ENCODE peak calls at places on chromosomes 4 and X, in five cellular contexts. Y, U, Q, N and I are unnamed samples.

GRCh38 chrX:107562482-107562881 is 65.8 kb upstream of the PRPS1 start:
- DNase-seq in Y (no peak), U (peak), Q (peak), N (peak), I (no peak)

GRCh38 chrX:130343411-130343810 is 3.7 kb downstream of the SLC25A14 start:
- DNase-seq in Y (no peak), U (peak), Q (peak), N (peak), I (no peak)

GRCh38 chr4:76716020-76716419 is 181.9 kb downstream of the SOWAHB start:
- DNase-seq in Y (no peak), U (no peak), Q (no peak), N (no peak), I (no peak)

GRCh38 chr4:123449362-123449761 is 52.8 kb downstream of the SPRY1 start:
- DNase-seq in Y (no peak), U (peak), Q (no peak), N (peak), I (no peak)

GRCh38 chr4:80261989-80262600 is 4.4 kb upstream of the FGF5 start:
- DNase-seq in Y (no peak), U (no peak), Q (no peak), N (no peak), I (no peak)

GRCh38 chr4:13859423-13859822 is 231.9 kb upstream of the BOD1L1 start:
- DNase-seq in Y (no peak), U (no peak), Q (no peak), N (no peak), I (no peak)

GRCh38 chr4:152668338-152668964 is 11.3 kb downstream of the TMEM154 start:
- DNase-seq in Y (no peak), U (no peak), Q (no peak), N (no peak), I (no peak)

GRCh38 chr4:7581477-7581876 is 146.7 kb upstream of the PSAPL1 start:
- DNase-seq in Y (peak), U (peak), Q (peak), N (peak), I (peak)

GRCh38 chr4:142817442-142817841 is 28.7 kb downstream of the INPP4B start:
- DNase-seq in Y (no peak), U (peak), Q (peak), N (peak), I (no peak)

GRCh38 chr4:24557036-24558022 is 27.0 kb downstream of the DHX15 start:
- DNase-seq in Y (no peak), U (peak), Q (peak), N (no peak), I (no peak)

GRCh38 chr4:113397114-113397701 is 347.8 kb downstream of the ANK2 start:
- DNase-seq in Y (no peak), U (peak), Q (peak), N (no peak), I (no peak)

GRCh38 chr4:121952290-121952689 is 430 bp upstream of the TRPC3 start:
- DNase-seq in Y (no peak), U (no peak), Q (no peak), N (no peak), I (no peak)

GRCh38 chr4:180618396-180618795 is 1624.8 kb upstream of the TENM3 start:
- DNase-seq in Y (no peak), U (no peak), Q (peak), N (no peak), I (no peak)

GRCh38 chr4:188201851-188202250 is 62.6 kb downstream of the TRIML1 start:
- DNase-seq in Y (no peak), U (peak), Q (no peak), N (no peak), I (no peak)

GRCh38 chr4:150952167-150952845 is 62.8 kb downstream of the LRBA start:
- DNase-seq in Y (no peak), U (no peak), Q (no peak), N (no peak), I (no peak)

GRCh38 chr4:33625762-33626161 is 2618.6 kb downstream of the ARAP2 start:
- DNase-seq in Y (no peak), U (no peak), Q (no peak), N (peak), I (no peak)

GRCh38 chr4:114400531-114400930 is 198.1 kb upstream of the UGT8 start:
- DNase-seq in Y (no peak), U (no peak), Q (no peak), N (no peak), I (no peak)

GRCh38 chrX:96436105-96436504 is 248.5 kb upstream of the DIAPH2 start:
- DNase-seq in Y (no peak), U (peak), Q (peak), N (no peak), I (no peak)

GRCh38 chr4:13313856-13314255 is 170.3 kb downstream of the RAB28 start:
- DNase-seq in Y (no peak), U (no peak), Q (no peak), N (no peak), I (no peak)

GRCh38 chr4:173837517-173837916 is 307.5 kb upstream of the HAND2 start:
- DNase-seq in Y (no peak), U (no peak), Q (no peak), N (no peak), I (no peak)

GRCh38 chr4:173829565-173829964 is 299.5 kb upstream of the HAND2 start:
- DNase-seq in Y (no peak), U (no peak), Q (no peak), N (no peak), I (no peak)

GRCh38 chr4:173835863-173836262 is 305.8 kb upstream of the HAND2 start:
- DNase-seq in Y (no peak), U (peak), Q (peak), N (peak), I (peak)

DNA sequence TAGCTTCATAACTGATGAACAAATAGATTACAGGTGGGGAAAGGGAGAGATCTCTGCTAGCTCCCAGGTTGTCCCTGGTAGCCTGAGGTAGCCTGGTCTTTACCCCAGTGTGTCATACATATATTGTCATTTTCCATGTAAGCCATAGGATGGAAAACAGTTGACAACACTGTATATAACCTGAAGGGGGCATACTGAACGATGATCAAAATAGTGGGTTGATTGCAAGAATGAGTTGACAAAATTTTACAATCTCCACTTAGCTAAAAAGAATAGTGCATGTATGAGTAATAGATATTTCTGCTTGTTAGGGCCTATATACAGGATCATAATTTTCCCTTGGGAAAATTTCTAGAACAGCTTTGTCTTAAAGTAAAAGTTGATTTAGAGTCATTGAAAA is 304.1 kb upstream of the HAND2 start:
- DNase-seq in Y (no peak), U (peak), Q (peak), N (peak), I (no peak)
- H3K4me3 ChIP-seq in Y (no peak), U (no peak), Q (no peak), N (no peak), I (no peak)

DNA sequence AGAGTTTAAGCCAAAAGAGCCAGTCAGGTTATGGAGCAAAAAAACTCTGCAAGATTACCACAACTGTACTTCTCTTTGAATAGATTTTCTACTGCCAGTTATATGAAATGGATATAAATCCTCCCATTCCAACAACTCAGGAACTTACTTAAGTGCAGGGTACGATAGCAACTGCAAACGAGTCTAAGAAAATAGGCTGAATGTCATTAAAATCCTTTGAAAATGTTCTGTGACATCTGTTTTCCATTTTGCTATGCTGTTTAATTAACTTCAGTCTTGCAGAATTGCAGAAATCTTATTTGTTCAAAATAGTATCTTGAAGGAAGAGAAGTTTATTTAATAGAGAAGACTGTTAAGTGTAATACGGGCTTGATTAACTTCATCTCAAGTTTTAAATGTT is 243.8 kb downstream of the PALLD start:
- DNase-seq in Y (no peak), U (no peak), Q (no peak), N (no peak), I (no peak)
- H2BK5ac ChIP-seq in Y (no peak), U (no peak), Q (no peak), N (no peak), I (no peak)

GRCh38 chr4:128848461-128848860 is 39.0 kb downstream of the JADE1 start:
- DNase-seq in Y (no peak), U (no peak), Q (no peak), N (no peak), I (no peak)
- H2BK15ac ChIP-seq in Y (no peak), U (no peak), Q (no peak), N (no peak), I (no peak)

GRCh38 chrX:101744085-101744484 is 84.4 kb upstream of the ARMCX2 start:
- DNase-seq in Y (no peak), U (no peak), Q (no peak), N (no peak), I (no peak)
- H3K4me3 ChIP-seq in Y (no peak), U (no peak), Q (no peak), N (no peak), I (no peak)

GRCh38 chr4:1721003-1721665 is at the start of the genes TACC3 and TMEM129:
- DNase-seq in Y (peak), U (peak), Q (peak), N (peak), I (peak)
- H2BK5ac ChIP-seq in Y (peak), U (peak), Q (peak), N (no peak), I (peak)

DNA sequence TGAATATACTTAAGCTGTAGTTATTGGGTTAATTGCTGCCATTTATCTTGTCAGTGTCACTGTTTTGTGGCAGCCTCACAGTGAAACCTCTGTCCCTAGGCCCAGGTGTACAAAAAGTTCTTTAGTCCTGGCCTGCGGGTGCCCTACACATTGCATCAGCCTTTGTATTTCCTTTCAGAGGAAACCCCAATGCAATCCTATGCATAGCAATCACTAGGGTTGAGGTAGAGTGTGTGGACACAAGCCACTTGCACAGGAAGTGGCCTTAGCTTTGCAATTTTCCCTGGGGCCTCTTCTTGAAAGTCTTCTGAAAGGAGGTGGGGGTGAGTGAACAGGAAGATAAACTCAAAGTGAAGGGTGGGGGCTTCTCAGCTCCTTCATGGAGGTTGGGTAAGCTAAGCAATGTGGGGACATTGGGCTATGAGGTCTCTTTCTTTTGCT is 27.8 kb downstream of the VSIG4 start:
- DNase-seq in Y (no peak), U (no peak), Q (no peak), N (no peak), I (no peak)
- H2BK15ac ChIP-seq in Y (no peak), U (no peak), Q (no peak), N (no peak), I (no peak)

GRCh38 chrX:136159615-136160025 is 12.3 kb downstream of the FHL1 start:
- DNase-seq in Y (no peak), U (no peak), Q (no peak), N (no peak), I (no peak)

GRCh38 chrX:136156560-136157117 is 9.3 kb downstream of the FHL1 start:
- DNase-seq in Y (no peak), U (no peak), Q (no peak), N (no peak), I (no peak)

GRCh38 chrX:136157187-136157586 is 9.9 kb downstream of the FHL1 start:
- DNase-seq in Y (no peak), U (no peak), Q (no peak), N (no peak), I (no peak)

GRCh38 chrX:136158685-136159084 is 11.4 kb downstream of the FHL1 start:
- DNase-seq in Y (no peak), U (no peak), Q (no peak), N (no peak), I (no peak)

GRCh38 chrX:136154998-136155397 is 7.7 kb downstream of the FHL1 start:
- DNase-seq in Y (no peak), U (no peak), Q (no peak), N (no peak), I (no peak)
- H3K4me3 ChIP-seq in Y (no peak), U (no peak), Q (no peak), N (no peak), I (no peak)

GRCh38 chr4:140373328-140374129 is at the start of gene SCOC:
- DNase-seq in Y (peak), U (peak), Q (peak), N (peak), I (peak)
- H2BK5ac ChIP-seq in Y (peak), U (peak), Q (peak), N (no peak), I (peak)